ENCODE peak calls at places on chromosome 14, in six cellular contexts. Z is A549, T is K562, J is endothelial cell of umbilical vein, Y is HepG2, D is GM12878. K is an unnamed sample.

GRCh38 chr14:100871234-100872186 is 32.0 kb downstream of the RTL1 start:
- DNase-seq in Z (peak; percentile 32), T (peak; percentile 83), J (peak; percentile 21), Y (peak; percentile 22), D (no peak), K (peak; percentile 15)

GRCh38 chr14:32259368-32260013 is 56.4 kb upstream of the RNU6-8 start:
- DNase-seq in Z (peak; percentile 21), T (peak; percentile 74), J (peak; percentile 56), Y (peak; percentile 77), D (peak; percentile 66), K (peak; percentile 57)

GRCh38 chr14:94392510-94392935 is 4.1 kb upstream of the SERPINA1 start:
- DNase-seq in Z (no peak), T (no peak), J (no peak), Y (peak; percentile 59), D (peak; percentile 38), K (peak; percentile 95)

GRCh38 chr14:30706704-30707103 is 84.6 kb downstream of the SCFD1 start:
- DNase-seq in Z (no peak), T (no peak), J (no peak), Y (no peak), D (no peak), K (no peak)

GRCh38 chr14:35385042-35385839 is 19.3 kb downstream of the NFKBIA start:
- DNase-seq in Z (peak; percentile 56), T (peak; percentile 84), J (peak; percentile 37), Y (peak; percentile 85), D (no peak), K (peak; percentile 69)

GRCh38 chr14:79627058-79627457 is 584.2 kb downstream of the DIO2 start:
- DNase-seq in Z (no peak), T (no peak), J (no peak), Y (no peak), D (no peak), K (no peak)

GRCh38 chr14:65356327-65356836 is 56.1 kb upstream of the FUT8 start:
- DNase-seq in Z (peak; percentile 41), T (no peak), J (peak; percentile 51), Y (peak; percentile 55), D (no peak), K (peak; percentile 38)

GRCh38 chr14:102325791-102326345 is 6.3 kb downstream of the ZNF839 start:
- DNase-seq in Z (no peak), T (no peak), J (no peak), Y (no peak), D (no peak), K (no peak)

GRCh38 chr14:44771495-44771894 is 190.3 kb downstream of the KLHL28 start:
- DNase-seq in Z (no peak), T (no peak), J (no peak), Y (no peak), D (no peak), K (no peak)

GRCh38 chr14:58633831-58634230 is 3.9 kb upstream of the DACT1 start:
- DNase-seq in Z (no peak), T (no peak), J (no peak), Y (no peak), D (no peak), K (no peak)

GRCh38 chr14:94615823-94616570 is 3.8 kb downstream of the SERPINA3 start:
- DNase-seq in Z (no peak), T (no peak), J (no peak), Y (no peak), D (no peak), K (no peak)

GRCh38 chr14:22420598-22421186 is 168.3 kb downstream of the DAD1 start:
- DNase-seq in Z (no peak), T (no peak), J (no peak), Y (no peak), D (no peak), K (peak; percentile 76)

GRCh38 chr14:67766035-67766680 is 50.2 kb downstream of the ZFYVE26 start:
- DNase-seq in Z (no peak), T (no peak), J (no peak), Y (no peak), D (no peak), K (peak; percentile 47)

GRCh38 chr14:92944976-92945375 is 22.0 kb downstream of the CHGA start:
- DNase-seq in Z (no peak), T (no peak), J (no peak), Y (no peak), D (no peak), K (no peak)

GRCh38 chr14:52874389-52874788 is 76.5 kb downstream of the FERMT2 start:
- DNase-seq in Z (no peak), T (no peak), J (no peak), Y (no peak), D (no peak), K (no peak)

GRCh38 chr14:78010688-78011087 is 159.5 kb upstream of the NRXN3 start:
- DNase-seq in Z (no peak), T (no peak), J (no peak), Y (no peak), D (no peak), K (no peak)

GRCh38 chr14:22691171-22691570 is 47.0 kb upstream of the OR6J1 start:
- DNase-seq in Z (no peak), T (no peak), J (peak; percentile 94), Y (no peak), D (no peak), K (no peak)

GRCh38 chr14:76947838-76948184 is 80.7 kb downstream of the IRF2BPL start:
- DNase-seq in Z (no peak), T (no peak), J (no peak), Y (no peak), D (no peak), K (no peak)

GRCh38 chr14:56474419-56475022 is 105.1 kb upstream of the TMEM260 start:
- DNase-seq in Z (peak; percentile 19), T (peak; percentile 30), J (peak; percentile 54), Y (peak; percentile 16), D (no peak), K (peak; percentile 50)

GRCh38 chr14:93892923-93893549 is 34.1 kb upstream of the FAM181A start:
- DNase-seq in Z (peak; percentile 54), T (peak; percentile 57), J (peak; percentile 38), Y (peak; percentile 44), D (no peak), K (peak; percentile 58)

GRCh38 chr14:95049952-95050351 is 107.4 kb downstream of the DICER1 start:
- DNase-seq in Z (no peak), T (no peak), J (no peak), Y (no peak), D (no peak), K (no peak)

GRCh38 chr14:100525615-100526014 is 61.6 kb downstream of the BEGAIN start:
- DNase-seq in Z (no peak), T (no peak), J (no peak), Y (no peak), D (no peak), K (no peak)

GRCh38 chr14:65412881-65413738 is 580 bp downstream of the FUT8 start:
- DNase-seq in Z (peak; percentile 44), T (peak; percentile 54), J (peak; percentile 65), Y (peak; percentile 17), D (no peak), K (peak; percentile 83)

GRCh38 chr14:93302688-93303581 is 29.9 kb downstream of the BTBD7 start:
- DNase-seq in Z (no peak), T (no peak), J (no peak), Y (no peak), D (no peak), K (no peak)

GRCh38 chr14:60768602-60769001 is 34.0 kb downstream of the MNAT1 start:
- DNase-seq in Z (no peak), T (no peak), J (no peak), Y (no peak), D (no peak), K (no peak)

GRCh38 chr14:21852061-21852664 is 178.5 kb upstream of the OR4E1 start:
- DNase-seq in Z (no peak), T (peak; percentile 29), J (peak; percentile 58), Y (peak; percentile 47), D (no peak), K (peak; percentile 38)

GRCh38 chr14:104882325-104882973 is 17.4 kb downstream of the CEP170B start:
- DNase-seq in Z (peak; percentile 50), T (peak; percentile 67), J (no peak), Y (no peak), D (no peak), K (peak; percentile 67)

GRCh38 chr14:93317200-93317599 is 15.6 kb downstream of the BTBD7 start:
- DNase-seq in Z (no peak), T (no peak), J (no peak), Y (no peak), D (no peak), K (no peak)

GRCh38 chr14:34713681-34714319 is 593 bp downstream of the CFL2 start:
- DNase-seq in Z (no peak), T (peak; percentile 29), J (peak; percentile 70), Y (peak; percentile 55), D (no peak), K (peak; percentile 45)

GRCh38 chr14:81219210-81219820 is 1.4 kb downstream of the GTF2A1 start:
- DNase-seq in Z (peak; percentile 85), T (peak; percentile 81), J (peak; percentile 98), Y (peak; percentile 97), D (peak; percentile 85), K (peak; percentile 95)

GRCh38 chr14:52025310-52025709 is 36.0 kb downstream of the RTRAF start:
- DNase-seq in Z (no peak), T (no peak), J (peak; percentile 96), Y (no peak), D (no peak), K (no peak)

GRCh38 chr14:50116986-50117385 is 614 bp upstream of the VCPKMT start:
- DNase-seq in Z (no peak), T (no peak), J (no peak), Y (no peak), D (no peak), K (no peak)

GRCh38 chr14:68079941-68080697 is 260.5 kb downstream of the RAD51B start:
- DNase-seq in Z (no peak), T (no peak), J (peak; percentile 28), Y (peak; percentile 62), D (no peak), K (no peak)

GRCh38 chr14:81400852-81401251 is 728 bp upstream of the STON2 start:
- DNase-seq in Z (peak; percentile 17), T (peak; percentile 31), J (no peak), Y (no peak), D (no peak), K (peak; percentile 51)

GRCh38 chr14:65333926-65334687 is 78.4 kb upstream of the FUT8 start:
- DNase-seq in Z (no peak), T (no peak), J (no peak), Y (no peak), D (no peak), K (no peak)

GRCh38 chr14:28142400-28143015 is 624.1 kb upstream of the FOXG1 start:
- DNase-seq in Z (no peak), T (no peak), J (no peak), Y (no peak), D (no peak), K (peak; percentile 1)
- TF ChIP-seq MAX in Z (no peak), T (no peak), J (no peak), Y (no peak), D (no peak), K (no peak)

GRCh38 chr14:97219356-97220017 is 422.3 kb downstream of the VRK1 start:
- DNase-seq in Z (no peak), T (no peak), J (no peak), Y (no peak), D (no peak), K (no peak)
- TF ChIP-seq MYC in Z (no peak), T (no peak), J (no peak), Y (no peak), D (no peak), K (no peak)

GRCh38 chr14:71166434-71166833 is 259.2 kb downstream of the PCNX1 start:
- DNase-seq in Z (peak; percentile 30), T (peak; percentile 29), J (peak; percentile 64), Y (peak; percentile 57), D (no peak), K (peak; percentile 75)
- TF ChIP-seq CTCF in Z (peak; percentile 30), T (peak; percentile 58), J (peak; percentile 66), Y (peak; percentile 57), D (peak; percentile 40), K (peak; percentile 72)

GRCh38 chr14:103483600-103483999 is 39.0 kb downstream of the CKB start:
- DNase-seq in Z (no peak), T (no peak), J (peak; percentile 88), Y (no peak), D (no peak), K (no peak)
- TF ChIP-seq MAX in Z (no peak), T (no peak), J (no peak), Y (no peak), D (no peak), K (no peak)

K was measured in NB4.